ENCODE peak calls at places on chromosomes 16 and 17, in eight cellular contexts. C, G, T, E, K, F, O and N are unnamed samples.

GRCh38 chr17:78040561-78041400 is 82.3 kb downstream of the TNRC6C start:
- DNase-seq in F (peak; percentile 64), K (peak; percentile 31), O (peak; percentile 62), G (peak; percentile 55), T (no peak), C (peak; percentile 41), E (peak; percentile 80), N (peak; percentile 80)

GRCh38 chr17:61179316-61179715 is 220.3 kb upstream of the TBX2 start:
- DNase-seq in E (no peak), F (no peak), K (no peak), G (peak; percentile 90), C (no peak), T (no peak), O (no peak), N (peak; percentile 98)

GRCh38 chr16:4920826-4921225 is 16.1 kb downstream of the PPL start:
- DNase-seq in O (no peak), E (no peak), F (no peak), G (no peak), K (no peak), T (no peak), C (no peak), N (no peak)

GRCh38 chr17:14427914-14428639 is 127.2 kb downstream of the HS3ST3B1 start:
- DNase-seq in G (no peak), E (no peak), T (peak; percentile 68), C (peak; percentile 18), O (no peak), K (no peak), F (peak; percentile 69), N (no peak)

GRCh38 chr16:69057400-69058378 is 47.8 kb upstream of the HAS3 start:
- DNase-seq in T (peak; percentile 42), K (no peak), O (peak; percentile 92), C (no peak), G (peak; percentile 62), F (no peak), E (no peak), N (peak; percentile 72)

GRCh38 chr16:76318565-76318964 is 41.4 kb downstream of the CNTNAP4 start:
- DNase-seq in K (no peak), G (no peak), F (no peak), E (no peak), T (no peak), O (no peak), C (no peak), N (no peak)

GRCh38 chr16:29680180-29680598 is 1.2 kb downstream of the QPRT start:
- DNase-seq in C (peak; percentile 63), G (no peak), O (no peak), F (no peak), K (peak; percentile 75), T (peak; percentile 48), E (no peak), N (peak; percentile 60)

GRCh38 chr16:89359296-89360147 is 130.8 kb downstream of the ANKRD11 start:
- DNase-seq in E (peak; percentile 75), O (no peak), K (no peak), F (no peak), G (peak; percentile 96), C (no peak), T (no peak), N (peak; percentile 92)

GRCh38 chr17:31155208-31155810 is 60.5 kb downstream of the NF1 start:
- DNase-seq in O (peak; percentile 48), C (no peak), F (no peak), K (no peak), T (no peak), G (no peak), E (no peak), N (no peak)

GRCh38 chr16:87463722-87464690 is 28.8 kb downstream of the ZCCHC14 start:
- DNase-seq in E (no peak), G (no peak), F (peak; percentile 43), O (peak; percentile 70), K (no peak), T (peak; percentile 78), C (peak; percentile 31), N (no peak)

GRCh38 chr16:50881331-50881830 is 139.5 kb downstream of the CYLD start:
- DNase-seq in O (no peak), E (no peak), G (peak; percentile 9), T (no peak), C (no peak), F (no peak), K (no peak), N (peak; percentile 97)

GRCh38 chr16:50473375-50473945 is 74.7 kb upstream of the NKD1 start:
- DNase-seq in F (no peak), T (no peak), K (no peak), O (peak; percentile 34), E (no peak), G (no peak), C (no peak), N (no peak)

GRCh38 chr16:81711609-81712329 is 67.3 kb upstream of the PLCG2 start:
- DNase-seq in F (no peak), G (no peak), O (peak; percentile 90), E (no peak), C (peak; percentile 41), T (peak; percentile 31), K (no peak), N (no peak)

GRCh38 chr16:79170565-79171242 is 429.8 kb downstream of the MAF start:
- DNase-seq in E (no peak), C (no peak), F (no peak), O (no peak), T (no peak), K (no peak), G (no peak), N (no peak)

GRCh38 chr17:64213995-64214507 is 49.0 kb downstream of the TEX2 start:
- DNase-seq in O (no peak), E (no peak), C (no peak), G (peak; percentile 89), K (no peak), F (no peak), T (no peak), N (no peak)

GRCh38 chr17:78716814-78717393 is 65.2 kb downstream of the CYTH1 start:
- DNase-seq in K (peak; percentile 83), G (peak; percentile 92), T (no peak), C (peak; percentile 81), O (peak; percentile 20), F (peak; percentile 48), E (peak; percentile 78), N (peak; percentile 85)

GRCh38 chr17:43601280-43602050 is 55.3 kb upstream of the ETV4 start:
- DNase-seq in F (no peak), O (no peak), K (no peak), G (no peak), E (peak; percentile 87), C (peak; percentile 29), T (no peak), N (peak; percentile 60)

GRCh38 chr16:66143422-66143821 is 223.1 kb upstream of the CDH5 start:
- DNase-seq in E (peak; percentile 17), F (no peak), T (no peak), K (no peak), O (no peak), G (no peak), C (no peak), N (no peak)

GRCh38 chr16:86515780-86516617 is 5.7 kb downstream of the FOXF1 start:
- DNase-seq in O (peak; percentile 60), G (no peak), E (no peak), F (no peak), K (no peak), T (no peak), C (no peak), N (no peak)

GRCh38 chr16:58025351-58026138 is at the start of gene MMP15:
- DNase-seq in F (peak; percentile 75), T (peak; percentile 78), G (peak; percentile 49), K (peak; percentile 95), O (peak; percentile 44), C (peak; percentile 94), E (peak; percentile 74), N (peak; percentile 85)

GRCh38 chr17:80889231-80889896 is 102.3 kb upstream of the CHMP6 start:
- DNase-seq in O (no peak), C (no peak), T (no peak), K (no peak), G (no peak), F (peak; percentile 31), E (no peak), N (no peak)

GRCh38 chr17:38912221-38912813 is 13.1 kb upstream of the LASP1NB start:
- DNase-seq in C (peak; percentile 50), O (no peak), E (peak; percentile 80), T (no peak), G (peak; percentile 78), F (peak; percentile 15), K (no peak), N (no peak)

GRCh38 chr17:46983782-46984181 is 4.7 kb upstream of the RPRML start:
- DNase-seq in K (no peak), T (no peak), O (no peak), E (no peak), G (no peak), C (no peak), F (no peak), N (no peak)